ENCODE peak calls at places on chromosome 1, in seven cellular contexts. One of them, this sample, is unnamed.
A peak's percentile ranks its signal among the peaks of the same experiment; 100 is the strongest.

GRCh38 chr1:56819393-56819899 is at the start of gene FYB2:
- DNase-seq in caudate nucleus: no peak
- DNase-seq in brain microvascular endothelial cell: no peak
- DNase-seq in HTR-8/SVneo: no peak
- DNase-seq in osteocyte: no peak
- DNase-seq in RWPE1: no peak
- DNase-seq in GDM1: no peak
- DNase-seq in this sample: no peak

GRCh38 chr1:218529691-218530310 is 184.7 kb downstream of the TGFB2 start:
- DNase-seq in brain microvascular endothelial cell: peak; percentile 26
- DNase-seq in RWPE1: no peak
- DNase-seq in osteocyte: no peak
- DNase-seq in GDM1: no peak
- DNase-seq in HTR-8/SVneo: peak; percentile 27
- DNase-seq in caudate nucleus: no peak
- DNase-seq in this sample: no peak

GRCh38 chr1:50417487-50417886 is 5.8 kb downstream of the DMRTA2 start:
- DNase-seq in brain microvascular endothelial cell: no peak
- DNase-seq in osteocyte: no peak
- DNase-seq in GDM1: no peak
- DNase-seq in RWPE1: no peak
- DNase-seq in caudate nucleus: no peak
- DNase-seq in HTR-8/SVneo: no peak
- DNase-seq in this sample: no peak

GRCh38 chr1:237045278-237046016 is 3.5 kb downstream of the RYR2 start:
- DNase-seq in HTR-8/SVneo: no peak
- DNase-seq in osteocyte: no peak
- DNase-seq in GDM1: no peak
- DNase-seq in RWPE1: no peak
- DNase-seq in brain microvascular endothelial cell: no peak
- DNase-seq in caudate nucleus: no peak
- DNase-seq in this sample: no peak

GRCh38 chr1:58072450-58072849 is 474.1 kb downstream of the OMA1 start:
- DNase-seq in RWPE1: no peak
- DNase-seq in osteocyte: no peak
- DNase-seq in caudate nucleus: no peak
- DNase-seq in HTR-8/SVneo: no peak
- DNase-seq in GDM1: no peak
- DNase-seq in brain microvascular endothelial cell: no peak
- DNase-seq in this sample: no peak

GRCh38 chr1:23122023-23122738 is 46.5 kb downstream of the LUZP1 start:
- DNase-seq in HTR-8/SVneo: no peak
- DNase-seq in caudate nucleus: no peak
- DNase-seq in brain microvascular endothelial cell: no peak
- DNase-seq in GDM1: no peak
- DNase-seq in RWPE1: no peak
- DNase-seq in osteocyte: no peak
- DNase-seq in this sample: no peak

GRCh38 chr1:234721476-234722266 is 111.7 kb upstream of the IRF2BP2 start:
- DNase-seq in HTR-8/SVneo: no peak
- DNase-seq in caudate nucleus: peak; percentile 30
- DNase-seq in osteocyte: no peak
- DNase-seq in RWPE1: no peak
- DNase-seq in brain microvascular endothelial cell: peak; percentile 88
- DNase-seq in GDM1: no peak
- DNase-seq in this sample: peak; percentile 90

GRCh38 chr1:39779821-39780220 is 8.7 kb upstream of the OXCT2 start:
- DNase-seq in osteocyte: no peak
- DNase-seq in HTR-8/SVneo: no peak
- DNase-seq in GDM1: no peak
- DNase-seq in caudate nucleus: no peak
- DNase-seq in RWPE1: no peak
- DNase-seq in brain microvascular endothelial cell: no peak
- DNase-seq in this sample: no peak

GRCh38 chr1:11550664-11551283 is 71.8 kb downstream of the DISP3 start:
- DNase-seq in RWPE1: peak; percentile 82
- DNase-seq in osteocyte: no peak
- DNase-seq in caudate nucleus: no peak
- DNase-seq in brain microvascular endothelial cell: peak; percentile 71
- DNase-seq in GDM1: peak; percentile 65
- DNase-seq in HTR-8/SVneo: peak; percentile 48
- DNase-seq in this sample: peak; percentile 5

GRCh38 chr1:5993553-5994510 is 1.6 kb upstream of the NPHP4 start:
- DNase-seq in brain microvascular endothelial cell: no peak
- DNase-seq in RWPE1: peak; percentile 26
- DNase-seq in osteocyte: no peak
- DNase-seq in HTR-8/SVneo: no peak
- DNase-seq in caudate nucleus: no peak
- DNase-seq in GDM1: no peak
- DNase-seq in this sample: no peak

GRCh38 chr1:188425687-188426086 is 1596.9 kb downstream of the PLA2G4A start:
- DNase-seq in brain microvascular endothelial cell: peak; percentile 12
- DNase-seq in osteocyte: no peak
- DNase-seq in HTR-8/SVneo: no peak
- DNase-seq in GDM1: no peak
- DNase-seq in RWPE1: no peak
- DNase-seq in caudate nucleus: no peak
- DNase-seq in this sample: no peak

GRCh38 chr1:51517361-51518032 is 1.6 kb downstream of the EPS15 start:
- DNase-seq in osteocyte: no peak
- DNase-seq in caudate nucleus: no peak
- DNase-seq in RWPE1: no peak
- DNase-seq in GDM1: no peak
- DNase-seq in brain microvascular endothelial cell: no peak
- DNase-seq in HTR-8/SVneo: no peak
- DNase-seq in this sample: no peak

GRCh38 chr1:119288751-119289150 is 79.8 kb upstream of the HAO2 start:
- DNase-seq in RWPE1: no peak
- DNase-seq in GDM1: no peak
- DNase-seq in caudate nucleus: no peak
- DNase-seq in brain microvascular endothelial cell: peak; percentile 63
- DNase-seq in osteocyte: no peak
- DNase-seq in HTR-8/SVneo: no peak
- DNase-seq in this sample: no peak

GRCh38 chr1:10528066-10529014 is 53.6 kb downstream of the PEX14 start:
- DNase-seq in brain microvascular endothelial cell: peak; percentile 81
- DNase-seq in osteocyte: no peak
- DNase-seq in GDM1: no peak
- DNase-seq in HTR-8/SVneo: peak; percentile 73
- DNase-seq in caudate nucleus: no peak
- DNase-seq in RWPE1: peak; percentile 85
- DNase-seq in this sample: peak; percentile 83

GRCh38 chr1:205787287-205787916 is 12.1 kb upstream of the RAB29 start:
- DNase-seq in caudate nucleus: no peak
- DNase-seq in GDM1: no peak
- DNase-seq in RWPE1: no peak
- DNase-seq in brain microvascular endothelial cell: no peak
- DNase-seq in HTR-8/SVneo: no peak
- DNase-seq in osteocyte: no peak
- DNase-seq in this sample: no peak

GRCh38 chr1:2097386-2098300 is 47.4 kb downstream of the PRKCZ start:
- DNase-seq in RWPE1: no peak
- DNase-seq in osteocyte: no peak
- DNase-seq in GDM1: no peak
- DNase-seq in brain microvascular endothelial cell: no peak
- DNase-seq in HTR-8/SVneo: no peak
- DNase-seq in caudate nucleus: no peak
- DNase-seq in this sample: no peak

GRCh38 chr1:119871881-119872280 is 24.4 kb downstream of the ADAM30 start:
- DNase-seq in caudate nucleus: no peak
- DNase-seq in RWPE1: no peak
- DNase-seq in brain microvascular endothelial cell: no peak
- DNase-seq in osteocyte: no peak
- DNase-seq in HTR-8/SVneo: no peak
- DNase-seq in GDM1: no peak
- DNase-seq in this sample: no peak

GRCh38 chr1:28119576-28119975 is 31.2 kb upstream of the EYA3 start:
- DNase-seq in HTR-8/SVneo: no peak
- DNase-seq in GDM1: no peak
- DNase-seq in osteocyte: no peak
- DNase-seq in brain microvascular endothelial cell: no peak
- DNase-seq in RWPE1: no peak
- DNase-seq in caudate nucleus: no peak
- DNase-seq in this sample: no peak

This sample was measured in GM04503.